ENCODE peak calls at places on chromosome 16, in eight cellular contexts. One of them, this sample, is unnamed. For H3K27me3, the result is how much of the 10 kb centered on the place peaks cover.

GRCh38 chr16:66364117-66364958 is 2.2 kb upstream of the CDH5 start:
- DNase-seq in transverse colon: peak
- DNase-seq in heart left ventricle: peak
- DNase-seq in tibial nerve: peak
- DNase-seq in body of pancreas: no peak
- DNase-seq in spleen: no peak
- DNase-seq in IMR-90: no peak
- DNase-seq in sigmoid colon: peak
- DNase-seq in this sample: no peak

GRCh38 chr16:53492499-53492898 is 10.5 kb downstream of the AKTIP start:
- DNase-seq in transverse colon: no peak
- DNase-seq in heart left ventricle: no peak
- DNase-seq in tibial nerve: no peak
- DNase-seq in body of pancreas: no peak
- DNase-seq in spleen: no peak
- DNase-seq in IMR-90: no peak
- DNase-seq in sigmoid colon: no peak
- DNase-seq in this sample: no peak

GRCh38 chr16:83574388-83574787 is 233.4 kb upstream of the HSBP1 start:
- DNase-seq in transverse colon: no peak
- DNase-seq in heart left ventricle: no peak
- DNase-seq in tibial nerve: no peak
- DNase-seq in body of pancreas: no peak
- DNase-seq in spleen: no peak
- DNase-seq in IMR-90: peak
- DNase-seq in sigmoid colon: no peak
- DNase-seq in this sample: no peak

GRCh38 chr16:11328172-11329079 is 16.8 kb upstream of the RMI2 start:
- DNase-seq in transverse colon: peak
- DNase-seq in heart left ventricle: peak
- DNase-seq in tibial nerve: no peak
- DNase-seq in body of pancreas: peak
- DNase-seq in spleen: peak
- DNase-seq in IMR-90: peak
- DNase-seq in sigmoid colon: peak
- DNase-seq in this sample: peak

GRCh38 chr16:81500833-81501521 is 56.4 kb downstream of the CMIP start:
- DNase-seq in transverse colon: no peak
- DNase-seq in heart left ventricle: no peak
- DNase-seq in tibial nerve: no peak
- DNase-seq in body of pancreas: no peak
- DNase-seq in spleen: peak
- DNase-seq in IMR-90: peak
- DNase-seq in sigmoid colon: no peak
- DNase-seq in this sample: no peak

GRCh38 chr16:74745109-74745615 is 29.5 kb downstream of the FA2H start:
- DNase-seq in transverse colon: no peak
- DNase-seq in heart left ventricle: no peak
- DNase-seq in tibial nerve: no peak
- DNase-seq in body of pancreas: no peak
- DNase-seq in spleen: peak
- DNase-seq in IMR-90: no peak
- DNase-seq in sigmoid colon: no peak
- DNase-seq in this sample: no peak

GRCh38 chr16:81530814-81531213 is 86.2 kb downstream of the CMIP start:
- DNase-seq in transverse colon: no peak
- DNase-seq in heart left ventricle: no peak
- DNase-seq in tibial nerve: no peak
- DNase-seq in body of pancreas: no peak
- DNase-seq in spleen: no peak
- DNase-seq in IMR-90: no peak
- DNase-seq in sigmoid colon: no peak
- DNase-seq in this sample: no peak

GRCh38 chr16:59067207-59067606 is 333.1 kb upstream of the GOT2 start:
- DNase-seq in transverse colon: peak
- DNase-seq in heart left ventricle: no peak
- DNase-seq in tibial nerve: no peak
- DNase-seq in body of pancreas: no peak
- DNase-seq in spleen: no peak
- DNase-seq in IMR-90: peak
- DNase-seq in sigmoid colon: no peak
- DNase-seq in this sample: no peak

GRCh38 chr16:84689126-84689525 is 10.7 kb upstream of the USP10 start:
- DNase-seq in transverse colon: no peak
- DNase-seq in heart left ventricle: no peak
- DNase-seq in tibial nerve: no peak
- DNase-seq in body of pancreas: no peak
- DNase-seq in spleen: peak
- DNase-seq in IMR-90: peak
- DNase-seq in sigmoid colon: peak
- DNase-seq in this sample: no peak

GRCh38 chr16:78045865-78046581 is 23.7 kb downstream of the CLEC3A start:
- DNase-seq in transverse colon: peak
- DNase-seq in heart left ventricle: peak
- DNase-seq in tibial nerve: no peak
- DNase-seq in body of pancreas: peak
- DNase-seq in spleen: peak
- DNase-seq in IMR-90: peak
- DNase-seq in sigmoid colon: no peak
- DNase-seq in this sample: no peak

GRCh38 chr16:81581107-81581506 is 136.5 kb downstream of the CMIP start:
- DNase-seq in transverse colon: peak
- DNase-seq in heart left ventricle: no peak
- DNase-seq in tibial nerve: no peak
- DNase-seq in body of pancreas: no peak
- DNase-seq in spleen: no peak
- DNase-seq in IMR-90: no peak
- DNase-seq in sigmoid colon: no peak
- DNase-seq in this sample: no peak

GRCh38 chr16:4498546-4499195 is 22.5 kb downstream of the HMOX2 start:
- DNase-seq in transverse colon: no peak
- DNase-seq in heart left ventricle: no peak
- DNase-seq in tibial nerve: no peak
- DNase-seq in body of pancreas: no peak
- DNase-seq in spleen: no peak
- DNase-seq in IMR-90: no peak
- DNase-seq in sigmoid colon: no peak
- DNase-seq in this sample: no peak

GRCh38 chr16:4200000-4200780 is 41.7 kb downstream of the SRL start:
- DNase-seq in transverse colon: peak
- DNase-seq in heart left ventricle: peak
- DNase-seq in tibial nerve: peak
- DNase-seq in body of pancreas: peak
- DNase-seq in spleen: no peak
- DNase-seq in IMR-90: peak
- DNase-seq in sigmoid colon: peak
- DNase-seq in this sample: no peak

GRCh38 chr16:22813946-22814325 is at the start of gene HS3ST2:
- DNase-seq in transverse colon: peak
- DNase-seq in heart left ventricle: peak
- DNase-seq in tibial nerve: no peak
- DNase-seq in body of pancreas: peak
- DNase-seq in spleen: no peak
- DNase-seq in IMR-90: no peak
- DNase-seq in sigmoid colon: peak
- DNase-seq in this sample: no peak

GRCh38 chr16:31270795-31271194 is 11.0 kb downstream of the ITGAM start:
- DNase-seq in transverse colon: no peak
- DNase-seq in heart left ventricle: no peak
- DNase-seq in tibial nerve: no peak
- DNase-seq in body of pancreas: no peak
- DNase-seq in spleen: no peak
- DNase-seq in IMR-90: no peak
- DNase-seq in sigmoid colon: no peak
- DNase-seq in this sample: no peak

GRCh38 chr16:57813466-57813865 is 11.2 kb upstream of the KIFC3 start:
- DNase-seq in transverse colon: no peak
- DNase-seq in heart left ventricle: no peak
- DNase-seq in tibial nerve: no peak
- DNase-seq in body of pancreas: no peak
- DNase-seq in spleen: no peak
- DNase-seq in IMR-90: no peak
- DNase-seq in sigmoid colon: no peak
- DNase-seq in this sample: no peak

GRCh38 chr16:50246299-50247122 is 19.8 kb upstream of the ADCY7 start:
- DNase-seq in transverse colon: no peak
- DNase-seq in heart left ventricle: no peak
- DNase-seq in tibial nerve: no peak
- DNase-seq in body of pancreas: no peak
- DNase-seq in spleen: peak
- DNase-seq in IMR-90: no peak
- DNase-seq in sigmoid colon: peak
- DNase-seq in this sample: no peak

GRCh38 chr16:68273459-68273858 is 9.1 kb downstream of the SLC7A6 start:
- DNase-seq in transverse colon: no peak
- DNase-seq in heart left ventricle: no peak
- DNase-seq in tibial nerve: no peak
- DNase-seq in body of pancreas: no peak
- DNase-seq in spleen: no peak
- DNase-seq in IMR-90: no peak
- DNase-seq in sigmoid colon: no peak
- DNase-seq in this sample: no peak
- H3K27ac ChIP-seq in transverse colon: no peak
- H3K27ac ChIP-seq in heart left ventricle: peak
- H3K27ac ChIP-seq in tibial nerve: peak
- H3K27ac ChIP-seq in body of pancreas: no peak
- H3K27ac ChIP-seq in spleen: peak
- H3K27ac ChIP-seq in IMR-90: no peak
- H3K27ac ChIP-seq in sigmoid colon: no peak
- H3K27ac ChIP-seq in this sample: no peak

DNA sequence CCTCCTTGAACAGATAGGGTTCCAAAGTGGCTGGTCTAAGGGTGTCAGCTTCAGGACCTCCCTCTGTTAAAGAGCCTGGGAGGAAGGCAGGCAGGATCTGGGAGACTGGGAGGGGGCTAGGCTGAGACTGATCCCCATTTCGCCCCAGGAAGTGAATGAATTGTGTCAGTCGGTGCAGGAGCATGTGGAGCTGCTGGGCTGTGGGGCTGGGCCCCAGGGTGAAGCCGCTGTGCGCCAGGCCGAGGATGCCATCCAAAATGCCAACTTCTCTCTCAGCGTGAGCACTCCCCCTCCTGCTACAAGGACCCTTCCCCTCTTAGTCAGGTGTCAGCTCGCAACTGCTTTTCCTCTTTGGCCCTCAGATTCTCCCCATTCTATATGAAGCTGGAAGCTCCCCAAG is 6.1 kb downstream of the CARMIL2 start:
- DNase-seq in transverse colon: no peak
- DNase-seq in heart left ventricle: no peak
- DNase-seq in tibial nerve: no peak
- DNase-seq in body of pancreas: no peak
- DNase-seq in spleen: no peak
- DNase-seq in IMR-90: no peak
- DNase-seq in sigmoid colon: no peak
- DNase-seq in this sample: no peak
- H3K27me3 ChIP-seq in transverse colon: half or more
- H3K27me3 ChIP-seq in heart left ventricle: half or more
- H3K27me3 ChIP-seq in tibial nerve: half or more
- H3K27me3 ChIP-seq in body of pancreas: under half
- H3K27me3 ChIP-seq in spleen: under half
- H3K27me3 ChIP-seq in IMR-90: half or more
- H3K27me3 ChIP-seq in sigmoid colon: half or more
- H3K27me3 ChIP-seq in this sample: under half

DNA sequence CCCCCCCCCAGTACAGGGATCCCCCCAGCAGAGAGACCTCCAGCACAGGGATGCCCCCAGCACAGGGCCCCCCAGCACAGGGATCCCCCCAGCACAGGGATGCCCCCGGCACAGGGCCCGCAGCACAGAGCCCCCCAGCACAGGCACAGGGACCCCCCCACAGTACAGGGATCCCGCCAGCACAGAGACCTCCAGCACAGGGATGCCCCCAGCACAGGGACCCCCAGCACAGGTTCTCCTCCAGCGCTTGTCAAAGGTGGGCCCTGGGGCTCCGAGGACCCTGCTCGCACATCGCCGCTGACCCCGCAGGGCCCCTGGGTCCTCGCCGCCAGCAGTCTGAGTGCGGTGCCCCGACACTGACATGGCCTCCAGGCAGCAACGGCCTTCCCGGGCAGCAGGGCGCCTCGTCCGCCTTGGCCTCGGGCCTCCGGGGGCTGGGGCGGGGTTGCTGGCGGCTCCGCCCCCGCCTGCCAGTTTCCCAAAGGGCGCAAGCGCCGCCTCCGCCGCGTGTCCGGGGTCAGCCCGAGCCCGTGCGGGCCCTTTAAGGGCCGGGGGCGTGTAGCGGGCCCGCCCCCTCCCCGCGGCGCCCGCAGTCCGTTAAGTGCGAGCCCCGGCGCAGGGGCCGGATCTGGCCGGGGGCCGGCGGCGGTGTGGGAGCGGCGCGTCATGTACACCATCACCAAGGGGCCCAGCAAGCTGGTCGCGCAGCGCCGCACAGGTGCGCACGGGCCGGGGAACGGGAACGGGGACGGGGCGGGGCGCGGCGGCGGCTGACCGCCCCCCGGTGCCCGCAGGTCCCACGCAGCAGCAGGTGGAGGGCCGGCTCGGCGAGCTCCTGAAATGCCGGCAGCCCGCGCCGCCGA is at the start of gene MCRIP2:
- DNase-seq in transverse colon: peak
- DNase-seq in heart left ventricle: peak
- DNase-seq in tibial nerve: peak
- DNase-seq in body of pancreas: peak
- DNase-seq in spleen: peak
- DNase-seq in IMR-90: peak
- DNase-seq in sigmoid colon: peak
- DNase-seq in this sample: no peak
- TF ChIP-seq POLR2A in transverse colon: peak
- TF ChIP-seq POLR2A in heart left ventricle: peak
- TF ChIP-seq POLR2A in tibial nerve: no peak
- TF ChIP-seq POLR2A in body of pancreas: peak
- TF ChIP-seq POLR2A in spleen: no peak
- TF ChIP-seq POLR2A in IMR-90: peak
- TF ChIP-seq POLR2A in sigmoid colon: peak
- TF ChIP-seq POLR2A in this sample: no peak

DNA sequence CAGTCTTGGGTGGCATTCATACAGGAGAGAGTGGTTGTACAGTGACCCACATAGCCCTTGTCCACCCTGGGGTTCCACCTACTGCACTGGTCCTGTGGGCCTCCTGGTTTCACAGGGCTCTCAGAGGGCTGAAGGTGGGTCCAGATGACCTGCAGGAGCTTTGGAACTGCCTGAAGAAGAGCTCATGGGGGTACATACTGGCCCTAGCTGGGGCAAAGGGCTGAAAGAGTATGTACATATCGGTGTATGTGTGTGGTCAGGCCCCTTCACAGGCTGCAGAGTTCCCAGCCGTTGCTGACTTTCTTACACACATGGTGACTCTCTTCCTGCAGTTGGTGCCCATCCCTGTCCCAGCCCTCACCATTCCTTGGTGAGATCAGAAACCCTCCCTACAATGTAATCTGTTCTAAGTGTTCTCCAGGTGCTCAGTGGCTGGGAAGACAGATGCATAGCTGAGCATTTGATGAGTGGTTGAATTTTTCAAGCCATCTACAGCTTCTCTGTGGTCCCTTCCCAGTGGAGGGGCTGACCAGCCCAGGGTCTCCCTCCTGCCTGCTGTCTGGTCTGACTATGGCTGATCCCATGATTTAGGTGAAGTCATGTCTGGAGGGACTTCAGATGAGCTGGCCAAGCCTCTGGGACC is 2.5 kb upstream of the NFATC3 start:
- DNase-seq in transverse colon: no peak
- DNase-seq in heart left ventricle: no peak
- DNase-seq in tibial nerve: no peak
- DNase-seq in body of pancreas: no peak
- DNase-seq in spleen: no peak
- DNase-seq in IMR-90: no peak
- DNase-seq in sigmoid colon: no peak
- DNase-seq in this sample: no peak
- H3K27ac ChIP-seq in transverse colon: peak
- H3K27ac ChIP-seq in heart left ventricle: peak
- H3K27ac ChIP-seq in tibial nerve: peak
- H3K27ac ChIP-seq in body of pancreas: no peak
- H3K27ac ChIP-seq in spleen: peak
- H3K27ac ChIP-seq in IMR-90: no peak
- H3K27ac ChIP-seq in sigmoid colon: peak
- H3K27ac ChIP-seq in this sample: peak